ENCODE peak calls at places on chromosome 5, in ten cellular contexts. P, S, O, Z, L, R, K, Q, A and V are unnamed samples.

GRCh38 chr5:62376064-62376463 is 27.6 kb downstream of the DIMT1 start:
- DNase-seq in P (no peak), S (peak; percentile 25), O (peak; percentile 21), Z (peak; percentile 15), L (no peak), R (peak; percentile 3), K (no peak), Q (no peak), A (no peak), V (peak; percentile 58)

GRCh38 chr5:139747583-139748504 is 47.8 kb upstream of the PSD2 start:
- DNase-seq in P (peak; percentile 70), S (peak; percentile 59), O (no peak), Z (peak; percentile 86), L (no peak), R (peak; percentile 81), K (peak; percentile 60), Q (no peak), A (peak; percentile 70), V (no peak)

GRCh38 chr5:130526708-130527107 is 622.4 kb downstream of the CHSY3 start:
- DNase-seq in P (no peak), S (peak; percentile 84), O (no peak), Z (no peak), L (no peak), R (no peak), K (no peak), Q (no peak), A (no peak), V (peak; percentile 65)

GRCh38 chr5:139386039-139386438 is 2.9 kb upstream of the SLC23A1 start:
- DNase-seq in P (no peak), S (no peak), O (no peak), Z (no peak), L (no peak), R (no peak), K (no peak), Q (no peak), A (no peak), V (no peak)

GRCh38 chr5:59587489-59588337 is 305.8 kb downstream of the PDE4D start:
- DNase-seq in P (peak; percentile 88), S (peak; percentile 87), O (no peak), Z (peak; percentile 71), L (peak; percentile 58), R (peak; percentile 52), K (peak; percentile 91), Q (no peak), A (peak; percentile 91), V (peak; percentile 54)

GRCh38 chr5:134659456-134659855 is 10.9 kb downstream of the SEC24A start:
- DNase-seq in P (no peak), S (no peak), O (no peak), Z (no peak), L (no peak), R (no peak), K (no peak), Q (no peak), A (no peak), V (no peak)

GRCh38 chr5:145975361-145976066 is 39.1 kb downstream of the SH3RF2 start:
- DNase-seq in P (no peak), S (peak; percentile 97), O (peak; percentile 86), Z (peak; percentile 32), L (no peak), R (peak; percentile 89), K (no peak), Q (no peak), A (no peak), V (peak; percentile 84)

GRCh38 chr5:148515460-148515859 is 131.7 kb downstream of the FBXO38 start:
- DNase-seq in P (no peak), S (no peak), O (no peak), Z (no peak), L (no peak), R (no peak), K (no peak), Q (no peak), A (no peak), V (no peak)

GRCh38 chr5:136722581-136722980 is 357.2 kb upstream of the TRPC7 start:
- DNase-seq in P (no peak), S (no peak), O (no peak), Z (no peak), L (no peak), R (no peak), K (no peak), Q (no peak), A (no peak), V (no peak)

GRCh38 chr5:90161399-90161798 is 248.2 kb downstream of the CETN3 start:
- DNase-seq in P (peak; percentile 85), S (peak; percentile 40), O (peak; percentile 39), Z (peak; percentile 45), L (no peak), R (no peak), K (peak; percentile 72), Q (peak; percentile 66), A (peak; percentile 57), V (peak; percentile 29)

GRCh38 chr5:78527054-78527884 is 121.3 kb downstream of the LHFPL2 start:
- DNase-seq in P (peak; percentile 62), S (peak; percentile 97), O (no peak), Z (peak; percentile 98), L (no peak), R (peak; percentile 94), K (peak; percentile 53), Q (no peak), A (peak; percentile 40), V (peak; percentile 52)

GRCh38 chr5:115432691-115433090 is 111.9 kb downstream of the FEM1C start:
- DNase-seq in P (no peak), S (peak; percentile 76), O (no peak), Z (no peak), L (no peak), R (peak; percentile 61), K (no peak), Q (no peak), A (no peak), V (peak; percentile 64)

GRCh38 chr5:59186623-59187022 is 603.7 kb downstream of the RAB3C start:
- DNase-seq in P (no peak), S (peak; percentile 67), O (no peak), Z (no peak), L (no peak), R (peak; percentile 54), K (no peak), Q (no peak), A (no peak), V (no peak)

GRCh38 chr5:9833871-9834270 is 203.7 kb upstream of the TAS2R1 start:
- DNase-seq in P (peak; percentile 52), S (no peak), O (no peak), Z (no peak), L (no peak), R (no peak), K (peak; percentile 58), Q (no peak), A (peak; percentile 28), V (no peak)

GRCh38 chr5:131528682-131529081 is 106.3 kb downstream of the RAPGEF6 start:
- DNase-seq in P (no peak), S (no peak), O (no peak), Z (no peak), L (no peak), R (no peak), K (no peak), Q (no peak), A (no peak), V (no peak)

GRCh38 chr5:145689235-145689634 is 145.9 kb downstream of the PRELID2 start:
- DNase-seq in P (no peak), S (no peak), O (no peak), Z (no peak), L (no peak), R (no peak), K (no peak), Q (peak; percentile 57), A (no peak), V (no peak)

DNA sequence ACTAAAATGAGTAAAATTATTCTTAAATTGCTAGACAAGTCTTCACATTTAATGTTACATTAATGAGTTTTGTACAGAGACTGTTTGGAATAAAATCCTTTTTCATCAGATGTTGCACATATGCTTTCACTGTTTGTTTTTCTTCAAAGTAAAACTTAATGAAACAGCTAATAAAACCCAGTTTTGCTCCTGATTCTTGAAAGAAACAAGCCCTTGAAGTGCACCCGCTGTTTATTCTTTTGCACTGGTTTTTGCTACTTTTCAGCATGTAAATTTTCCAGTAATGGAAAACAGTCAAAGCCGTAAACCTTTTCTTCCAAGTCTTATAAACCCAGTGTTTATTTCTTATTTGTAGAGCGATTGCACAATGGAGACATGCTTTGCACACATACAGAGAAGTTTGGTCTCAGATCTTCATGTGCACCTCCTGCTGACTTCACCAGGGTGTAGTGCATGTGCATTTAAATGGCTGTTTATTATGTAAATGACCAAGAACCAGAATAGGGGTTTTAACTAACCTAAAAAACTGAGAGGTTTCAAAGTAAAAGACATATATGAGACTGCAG is 51.8 kb downstream of the ATG10 start:
- DNase-seq in P (peak; percentile 15), S (no peak), O (no peak), Z (no peak), L (no peak), R (peak; percentile 44), K (no peak), Q (no peak), A (no peak), V (no peak)
- H2AFZ ChIP-seq in P (no peak overlapping the region), S (no peak overlapping the region), O (no peak overlapping the region), Z (no peak overlapping the region), L (no peak overlapping the region), R (no peak overlapping the region), K (no peak overlapping the region), Q (no peak overlapping the region), A (no peak overlapping the region), V (no peak overlapping the region)

DNA sequence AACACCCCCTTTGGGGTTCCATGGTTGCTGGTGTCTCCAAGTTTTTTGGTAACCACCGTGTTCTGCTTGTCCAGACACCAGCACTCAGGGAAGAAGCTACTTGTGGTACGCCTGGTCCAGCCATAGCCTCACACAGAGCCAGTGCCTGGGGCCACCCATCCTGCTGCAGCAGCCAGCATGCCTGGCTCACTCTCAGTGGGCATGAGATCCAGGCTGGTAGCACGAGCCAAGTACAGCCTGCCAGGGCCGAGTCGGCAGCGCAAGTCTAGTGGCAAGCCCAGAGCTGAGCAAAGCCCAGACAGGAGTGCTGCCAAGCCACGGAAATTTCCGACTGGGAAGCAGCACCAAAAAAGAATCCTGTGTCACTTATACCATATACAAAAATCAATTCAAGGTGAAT is 36.3 kb upstream of the FBXL17 start:
- DNase-seq in P (no peak), S (no peak), O (no peak), Z (peak; percentile 22), L (no peak), R (no peak), K (no peak), Q (no peak), A (no peak), V (no peak)
- H2AFZ ChIP-seq in P (no peak overlapping the region), S (no peak overlapping the region), O (no peak overlapping the region), Z (no peak overlapping the region), L (no peak overlapping the region), R (peak overlapping the region; percentile 58), K (no peak overlapping the region), Q (no peak overlapping the region), A (no peak overlapping the region), V (no peak overlapping the region)

DNA sequence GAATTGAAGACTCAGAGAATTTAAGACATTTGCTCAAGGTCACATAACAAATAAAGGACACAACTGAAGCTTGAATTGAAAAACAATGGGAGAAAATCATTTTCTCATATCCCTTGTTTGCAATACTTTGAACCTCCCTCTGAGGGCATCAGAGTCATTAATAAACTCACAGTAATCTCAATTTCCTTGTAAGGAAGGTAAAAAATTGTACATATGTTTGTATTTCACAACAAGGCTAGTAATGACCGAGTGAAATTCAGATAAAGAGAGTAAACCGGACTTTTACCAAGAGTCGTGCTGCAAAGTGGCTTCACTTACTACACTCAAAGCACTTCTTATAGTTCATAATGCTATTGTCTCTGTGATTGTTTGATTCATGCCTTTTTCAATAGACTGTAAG is 665.0 kb downstream of the NR2F1-AS1 start:
- DNase-seq in P (no peak), S (peak; percentile 33), O (no peak), Z (peak; percentile 52), L (no peak), R (peak; percentile 44), K (no peak), Q (no peak), A (no peak), V (peak; percentile 56)
- H2AFZ ChIP-seq in P (no peak overlapping the region), S (peak overlapping the region; percentile 49), O (peak overlapping the region; percentile 29), Z (peak overlapping the region; percentile 1), L (peak overlapping the region; percentile 8), R (no peak overlapping the region), K (no peak overlapping the region), Q (no peak overlapping the region), A (no peak overlapping the region), V (peak overlapping the region; percentile 5)

GRCh38 chr5:143063175-143063970 is 293.2 kb downstream of the ARHGAP26 start:
- DNase-seq in P (no peak), S (peak; percentile 35), O (no peak), Z (no peak), L (no peak), R (peak; percentile 51), K (no peak), Q (no peak), A (no peak), V (peak; percentile 17)
- H2AFZ ChIP-seq in P (no peak overlapping the region), S (no peak overlapping the region), O (no peak overlapping the region), Z (no peak overlapping the region), L (no peak overlapping the region), R (peak overlapping the region; percentile 67), K (no peak overlapping the region), Q (no peak overlapping the region), A (no peak overlapping the region), V (no peak overlapping the region)